ENCODE peak calls at places on chromosome 2, in five cellular contexts. J is stomach, F is mucosa of descending colon, U is upper lobe of right lung, W is cardiac muscle cell. C is an unnamed sample. For H3K36me3, the result is how much of the 10 kb centered on the place peaks cover.

GRCh38 chr2:128710770-128711169 is 392.1 kb upstream of the HS6ST1 start:
- DNase-seq in J (no peak), F (no peak), U (no peak), W (no peak), C (peak)

GRCh38 chr2:238684362-238685326 is 163.2 kb upstream of the TWIST2 start:
- DNase-seq in J (no peak), F (no peak), U (no peak), W (peak), C (no peak)

GRCh38 chr2:129711816-129712420 is 267.5 kb upstream of the RAB6C start:
- DNase-seq in J (no peak), F (no peak), U (no peak), W (no peak), C (no peak)

GRCh38 chr2:25424426-25425028 is 82.8 kb upstream of the DNMT3A start:
- DNase-seq in J (no peak), F (no peak), U (no peak), W (no peak), C (no peak)

GRCh38 chr2:221402072-221402471 is 170.0 kb downstream of the EPHA4 start:
- DNase-seq in J (no peak), F (no peak), U (no peak), W (no peak), C (no peak)

GRCh38 chr2:230938098-230938497 is 13.1 kb upstream of the GPR55 start:
- DNase-seq in J (peak), F (no peak), U (no peak), W (no peak), C (no peak)

GRCh38 chr2:239184179-239184578 is 216.6 kb downstream of the HDAC4 start:
- DNase-seq in J (peak), F (no peak), U (peak), W (no peak), C (no peak)

GRCh38 chr2:86809481-86810121 is 18.9 kb upstream of the CD8A start:
- DNase-seq in J (no peak), F (no peak), U (no peak), W (no peak), C (no peak)

GRCh38 chr2:55936351-55936750 is 12.8 kb upstream of the EFEMP1 start:
- DNase-seq in J (no peak), F (no peak), U (no peak), W (no peak), C (no peak)

GRCh38 chr2:215378045-215378444 is 57.8 kb downstream of the FN1 start:
- DNase-seq in J (no peak), F (no peak), U (no peak), W (no peak), C (no peak)

GRCh38 chr2:215375467-215375830 is 60.4 kb downstream of the FN1 start:
- DNase-seq in J (no peak), F (no peak), U (no peak), W (no peak), C (no peak)

GRCh38 chr2:215374642-215375466 is 61.0 kb downstream of the FN1 start:
- DNase-seq in J (no peak), F (no peak), U (no peak), W (no peak), C (no peak)

GRCh38 chr2:215377283-215377682 is 58.6 kb downstream of the FN1 start:
- DNase-seq in J (no peak), F (no peak), U (no peak), W (peak), C (no peak)

DNA sequence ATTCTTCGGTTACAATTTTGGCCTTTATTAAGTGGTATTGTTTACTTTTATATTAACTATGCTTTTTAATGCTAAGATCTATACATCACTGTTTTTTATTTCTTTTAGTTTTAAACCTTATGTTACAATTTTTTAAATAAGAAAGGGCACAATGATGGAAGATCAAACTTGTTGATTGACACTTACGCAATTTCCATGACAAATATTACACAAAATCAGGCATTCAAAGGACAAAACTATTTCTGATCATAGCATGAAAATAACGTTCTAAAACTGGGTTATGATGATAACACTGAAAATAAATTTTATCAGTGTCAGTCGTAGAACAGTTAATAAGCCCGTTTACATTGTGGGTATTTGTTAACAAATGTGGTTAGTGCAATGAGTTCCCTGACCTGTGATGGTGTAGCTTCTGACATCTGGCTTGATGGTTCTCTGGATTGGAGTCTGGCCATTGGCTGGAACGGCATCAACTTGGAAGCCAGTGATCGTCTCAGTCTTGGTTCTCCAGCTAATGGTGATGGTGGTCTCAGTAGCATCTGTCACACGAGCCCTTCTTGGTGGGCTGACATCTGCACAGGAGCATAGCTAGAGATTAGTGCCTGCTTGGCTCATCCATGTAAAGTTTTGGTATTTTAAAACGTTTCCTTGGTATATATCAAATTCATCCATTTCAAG is 59.6 kb downstream of the FN1 start:
- DNase-seq in J (no peak), F (no peak), U (no peak), W (peak), C (no peak)
- H3K36me3 ChIP-seq in J (under half), F (under half), U (half or more), W (half or more), C (under half)

DNA sequence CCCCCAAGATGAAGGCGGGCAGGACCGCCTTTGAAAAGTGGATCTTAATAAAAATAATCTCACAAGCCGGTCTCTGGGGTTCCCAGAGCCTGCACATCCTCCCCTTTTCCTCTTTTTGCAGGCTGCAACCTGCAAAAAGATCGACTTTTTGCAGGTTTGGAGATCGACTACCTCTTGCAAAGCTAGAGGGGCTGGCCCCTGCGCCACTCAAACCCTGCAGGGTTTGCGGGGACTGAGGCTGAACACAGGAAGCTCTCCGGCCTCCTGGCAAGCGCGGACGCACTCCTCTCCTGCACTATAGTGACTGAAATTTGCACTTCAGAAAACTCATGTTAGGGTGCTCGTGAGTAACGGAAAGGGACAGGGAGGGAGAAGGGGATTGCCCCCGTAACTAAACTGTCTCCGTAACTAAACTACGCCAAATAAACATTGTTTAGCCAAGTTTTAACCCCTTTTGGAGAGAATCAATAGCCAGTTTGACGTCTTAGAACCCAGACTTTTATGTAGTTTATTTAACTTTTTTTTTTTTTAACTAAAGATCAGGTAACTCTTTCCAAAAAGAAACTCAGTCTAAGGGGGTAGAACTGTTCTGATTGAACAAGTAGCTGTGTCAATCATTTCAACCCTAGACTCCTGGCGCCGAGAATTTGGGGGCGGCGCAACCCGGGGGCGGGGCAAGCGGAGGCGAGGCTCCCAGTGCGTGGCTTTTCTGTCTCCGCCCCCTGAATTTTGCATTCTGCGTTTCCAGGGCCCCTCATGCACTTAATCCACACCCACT is 2.5 kb downstream of the IGFBP5 start:
- DNase-seq in J (peak), F (peak), U (peak), W (peak), C (peak)
- H3K4me3 ChIP-seq in J (peak), F (no peak), U (peak), W (peak), C (peak)

DNA sequence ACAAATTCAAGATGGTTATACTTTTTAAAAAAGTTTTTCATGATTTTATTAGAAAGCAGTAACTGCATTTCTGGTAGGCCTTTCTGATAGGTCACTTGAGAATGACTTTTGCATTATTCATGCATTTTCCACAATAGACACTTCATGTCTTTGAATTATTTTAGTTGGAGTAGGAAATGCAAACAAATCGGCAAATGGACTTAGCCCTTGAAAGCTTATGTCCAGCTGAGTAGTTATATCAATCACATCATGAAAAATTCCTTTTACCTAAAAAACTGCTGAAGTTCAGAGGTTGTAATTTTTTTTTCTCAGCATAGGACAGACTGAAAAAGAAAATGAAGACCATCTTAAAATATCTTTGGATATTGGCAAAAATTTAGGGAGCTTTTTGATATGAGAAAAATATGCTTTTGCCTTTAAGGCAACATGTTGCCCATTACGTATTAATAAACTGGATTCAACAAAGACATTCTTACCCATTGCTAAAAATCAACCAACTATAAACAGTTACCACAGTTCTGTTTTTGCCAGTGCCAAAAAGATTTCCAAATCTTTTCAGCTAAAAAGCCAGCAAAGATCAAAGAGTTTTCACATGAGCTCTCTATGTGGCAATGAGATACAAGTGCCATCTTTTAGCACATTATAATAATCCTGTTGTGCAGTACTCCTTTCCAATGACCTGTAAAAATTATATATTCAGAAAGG is 45.5 kb upstream of the FRZB start:
- DNase-seq in J (no peak), F (no peak), U (no peak), W (no peak), C (no peak)
- H3K36me3 ChIP-seq in J (under half), F (under half), U (under half), W (under half), C (under half)

GRCh38 chr2:17815466-17816184 is 635 bp upstream of the MSGN1 start:
- DNase-seq in J (no peak), F (no peak), U (no peak), W (no peak), C (no peak)

GRCh38 chr2:17814601-17815000 is 1.7 kb upstream of the MSGN1 start:
- DNase-seq in J (no peak), F (no peak), U (no peak), W (no peak), C (no peak)

GRCh38 chr2:17816396-17817245 is at the start of gene MSGN1:
- DNase-seq in J (no peak), F (no peak), U (no peak), W (no peak), C (no peak)

GRCh38 chr2:17813015-17813741 is 3.1 kb upstream of the MSGN1 start:
- DNase-seq in J (no peak), F (no peak), U (no peak), W (peak), C (no peak)

DNA sequence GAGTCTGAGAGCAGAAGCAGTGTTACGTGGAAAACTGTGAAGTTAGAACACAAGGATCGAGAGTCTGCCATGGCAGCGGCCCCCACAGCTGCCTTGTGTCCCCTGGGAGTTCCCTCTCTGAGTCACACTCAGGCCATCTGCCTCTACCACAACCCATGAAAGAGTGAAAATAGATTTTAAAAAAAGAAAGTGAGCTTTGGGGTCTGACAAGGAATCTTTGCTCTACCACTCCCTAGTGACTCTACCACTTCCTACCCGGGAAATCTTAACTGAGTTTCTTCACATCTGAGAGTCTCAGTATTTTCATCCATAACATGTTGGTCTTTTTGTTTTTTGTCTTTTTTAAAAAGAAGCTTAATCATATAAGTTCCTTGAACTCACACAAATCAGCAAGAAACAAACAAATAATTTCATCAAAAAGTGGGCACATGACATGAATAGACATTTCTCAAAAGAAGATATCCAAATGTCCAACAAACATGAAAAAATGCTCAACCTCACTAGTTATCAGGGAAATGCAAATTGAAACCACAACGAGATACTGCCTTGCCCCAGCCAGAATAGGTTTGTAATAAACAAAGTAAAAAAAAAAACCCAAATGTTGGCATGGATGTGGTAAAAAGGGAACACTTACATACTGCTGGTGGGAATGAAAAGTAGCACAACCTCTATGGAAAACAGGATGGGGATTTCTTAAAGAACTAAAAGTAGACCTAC is 2.4 kb upstream of the MSGN1 start:
- DNase-seq in J (no peak), F (no peak), U (no peak), W (peak), C (peak)
- H3K4me3 ChIP-seq in J (no peak), F (no peak), U (no peak), W (no peak), C (no peak)

DNA sequence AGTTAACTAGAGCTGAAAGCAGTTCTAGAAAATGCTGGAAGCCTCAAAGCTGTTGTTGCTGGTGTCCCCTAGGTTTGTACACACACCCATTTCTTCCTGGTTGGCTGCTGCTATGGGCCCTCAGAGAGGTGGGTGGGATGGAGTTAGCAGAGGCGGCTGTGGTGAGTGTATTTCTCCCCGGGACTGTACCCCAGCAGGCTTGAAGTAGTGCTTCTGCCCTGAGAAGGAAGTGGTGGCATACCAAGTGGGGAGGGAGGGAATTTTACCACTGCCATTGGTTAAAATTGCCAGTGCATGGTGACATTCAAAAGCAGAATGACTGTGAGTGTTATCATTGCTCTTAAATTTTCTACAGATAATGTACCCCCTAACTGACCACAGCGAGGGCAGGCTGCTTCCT is 125.6 kb upstream of the CAPN13 start:
- DNase-seq in J (no peak), F (no peak), U (no peak), W (no peak), C (peak)
- H3K36me3 ChIP-seq in J (under half), F (under half), U (under half), W (under half), C (under half)

GRCh38 chr2:187550797-187551306 is 3.4 kb downstream of the TFPI start:
- DNase-seq in J (no peak), F (no peak), U (no peak), W (no peak), C (no peak)

GRCh38 chr2:187548658-187549057 is 5.6 kb downstream of the TFPI start:
- DNase-seq in J (no peak), F (no peak), U (no peak), W (no peak), C (no peak)

GRCh38 chr2:187549193-187549592 is 5.0 kb downstream of the TFPI start:
- DNase-seq in J (no peak), F (no peak), U (no peak), W (no peak), C (no peak)

GRCh38 chr2:187552381-187552780 is 1.9 kb downstream of the TFPI start:
- DNase-seq in J (no peak), F (no peak), U (no peak), W (no peak), C (no peak)

GRCh38 chr2:187549951-187550555 is 4.2 kb downstream of the TFPI start:
- DNase-seq in J (no peak), F (no peak), U (no peak), W (no peak), C (no peak)
- H3K4me3 ChIP-seq in J (peak), F (no peak), U (peak), W (no peak), C (no peak)

GRCh38 chr2:241993386-241994005 is 124.0 kb downstream of the RTP5 start:
- DNase-seq in J (no peak), F (no peak), U (no peak), W (no peak), C (no peak)

GRCh38 chr2:241996100-241996499 is 126.6 kb downstream of the RTP5 start:
- DNase-seq in J (peak), F (no peak), U (no peak), W (no peak), C (no peak)

GRCh38 chr2:241992753-241993152 is 123.2 kb downstream of the RTP5 start:
- DNase-seq in J (no peak), F (no peak), U (no peak), W (no peak), C (no peak)

GRCh38 chr2:241994086-241994485 is 124.6 kb downstream of the RTP5 start:
- DNase-seq in J (peak), F (no peak), U (no peak), W (no peak), C (no peak)

DNA sequence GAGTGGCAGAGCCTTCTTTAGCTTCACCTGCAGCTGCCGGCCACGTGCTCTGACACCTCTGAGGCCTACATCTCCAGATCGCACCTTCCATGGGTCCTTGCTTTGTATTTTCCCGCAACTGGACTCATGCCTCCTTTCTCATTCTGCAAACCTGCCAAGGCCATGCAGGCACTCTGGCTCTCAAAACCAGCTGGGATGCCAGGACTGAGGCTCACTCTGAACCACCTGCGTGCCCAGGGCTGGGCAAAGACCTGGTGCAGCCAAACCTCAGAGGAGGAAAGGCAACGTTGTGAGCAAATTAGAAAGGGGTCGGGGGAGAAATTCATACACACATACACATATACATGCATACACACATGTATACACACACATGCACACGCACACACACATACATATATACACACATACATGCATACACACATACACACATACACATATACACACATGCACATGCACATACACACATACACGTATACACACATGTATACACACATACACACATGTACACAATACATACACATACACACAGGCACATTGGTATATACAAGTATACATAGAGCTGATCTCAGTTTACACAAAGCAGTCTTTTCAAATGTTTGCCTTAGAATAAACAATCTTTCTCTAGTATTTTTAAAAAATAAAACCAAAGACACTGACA is 125.2 kb downstream of the RTP5 start:
- DNase-seq in J (peak), F (no peak), U (no peak), W (no peak), C (no peak)
- H3K36me3 ChIP-seq in J (under half), F (under half), U (under half), W (under half), C (under half)

GRCh38 chr2:18930977-18931376 is 341.6 kb upstream of the NT5C1B start:
- DNase-seq in J (no peak), F (no peak), U (no peak), W (no peak), C (no peak)
- H3K4me3 ChIP-seq in J (no peak), F (no peak), U (no peak), W (no peak), C (no peak)

GRCh38 chr2:42337846-42338566 is 23.0 kb downstream of the COX7A2L start:
- DNase-seq in J (no peak), F (no peak), U (no peak), W (no peak), C (no peak)
- H3K36me3 ChIP-seq in J (under half), F (under half), U (under half), W (under half), C (half or more)